ENCODE peak calls at places on chromosome 4, in seven cellular contexts. L is sigmoid colon; O is Caco-2; E is CD8-positive, alpha-beta T cell; N is psoas muscle; V is keratinocyte; H is HepG2. C is an unnamed sample. For H3K27me3, the result is how much of the 10 kb centered on the place peaks cover.

GRCh38 chr4:87654487-87655044 is 4.5 kb downstream of the DMP1 start:
- DNase-seq in L (no peak), O (no peak), E (no peak), N (no peak), V (no peak), H (no peak), C (no peak)

GRCh38 chr4:161320377-161320776 is 843.4 kb downstream of the FSTL5 start:
- DNase-seq in L (no peak), O (peak), E (no peak), N (no peak), V (no peak), H (peak), C (peak)

GRCh38 chr4:33071552-33071951 is 2351.4 kb downstream of the PCDH7 start:
- DNase-seq in L (no peak), O (no peak), E (no peak), N (no peak), V (no peak), H (no peak), C (no peak)

GRCh38 chr4:103099691-103100392 is at the start of gene BDH2:
- DNase-seq in L (peak), O (peak), E (peak), N (no peak), V (peak), H (peak), C (peak)

GRCh38 chr4:31016322-31017061 is 296.3 kb downstream of the PCDH7 start:
- DNase-seq in L (no peak), O (no peak), E (no peak), N (no peak), V (no peak), H (no peak), C (no peak)

GRCh38 chr4:16684083-16684482 is 214.4 kb downstream of the LDB2 start:
- DNase-seq in L (no peak), O (no peak), E (no peak), N (no peak), V (no peak), H (no peak), C (no peak)

GRCh38 chr4:143241892-143242291 is 57.2 kb downstream of the USP38 start:
- DNase-seq in L (no peak), O (no peak), E (no peak), N (no peak), V (no peak), H (peak), C (no peak)

GRCh38 chr4:176238819-176239218 is 30.2 kb downstream of the ASB5 start:
- DNase-seq in L (no peak), O (no peak), E (no peak), N (no peak), V (no peak), H (no peak), C (no peak)

GRCh38 chr4:174714393-174715211 is 114.4 kb downstream of the GLRA3 start:
- DNase-seq in L (peak), O (peak), E (no peak), N (no peak), V (peak), H (peak), C (no peak)

GRCh38 chr4:153497091-153497531 is 31.0 kb downstream of the TMEM131L start:
- DNase-seq in L (no peak), O (no peak), E (peak), N (no peak), V (no peak), H (peak), C (no peak)

GRCh38 chr4:15882675-15883086 is 55.9 kb downstream of the FGFBP1 start:
- DNase-seq in L (peak), O (peak), E (peak), N (no peak), V (peak), H (peak), C (no peak)

GRCh38 chr4:180669637-180670036 is 1573.6 kb upstream of the TENM3 start:
- DNase-seq in L (no peak), O (no peak), E (no peak), N (no peak), V (no peak), H (no peak), C (no peak)

GRCh38 chr4:68367835-68368234 is 17.9 kb upstream of the YTHDC1 start:
- DNase-seq in L (no peak), O (peak), E (no peak), N (no peak), V (no peak), H (no peak), C (no peak)

GRCh38 chr4:156614536-156614935 is 357.1 kb downstream of the PDGFC start:
- DNase-seq in L (no peak), O (no peak), E (no peak), N (no peak), V (no peak), H (no peak), C (no peak)

GRCh38 chr4:173289351-173289725 is 44.8 kb downstream of the HMGB2 start:
- DNase-seq in L (no peak), O (peak), E (no peak), N (no peak), V (no peak), H (no peak), C (no peak)

GRCh38 chr4:88803600-88804096 is 106.0 kb upstream of the NAP1L5 start:
- DNase-seq in L (peak), O (no peak), E (no peak), N (no peak), V (no peak), H (no peak), C (peak)

DNA sequence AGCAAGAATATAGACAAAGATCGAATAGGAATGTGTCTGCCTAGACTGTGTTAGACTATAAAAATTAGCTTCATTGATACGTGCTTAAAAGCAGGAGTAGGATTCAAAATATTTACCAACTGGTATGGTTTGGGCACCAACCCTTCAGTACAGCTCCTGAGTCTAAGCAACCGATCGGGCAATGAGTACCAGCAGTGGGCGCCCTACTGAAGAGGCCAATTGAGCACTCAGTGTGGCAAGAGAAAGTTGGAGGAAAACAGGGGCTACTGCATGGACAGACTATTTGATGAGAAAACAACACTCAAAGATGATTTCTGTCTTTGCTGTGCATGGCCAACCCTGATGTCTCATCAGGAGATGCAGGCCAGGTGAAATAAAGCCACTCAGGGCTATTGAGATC is 176.0 kb upstream of the NWD2 start:
- DNase-seq in L (no peak), O (peak), E (no peak), N (no peak), V (no peak), H (peak), C (no peak)
- TF ChIP-seq CTCF in L (no peak), O (peak), E (no peak), N (no peak), V (peak), H (peak), C (peak)

GRCh38 chr4:133839326-133839725 is 362.3 kb downstream of the PABPC4L start:
- DNase-seq in L (no peak), O (no peak), E (no peak), N (no peak), V (no peak), H (no peak), C (no peak)
- H3K27me3 ChIP-seq in L (under half), O (under half), E (under half), N (under half), V (under half), H (under half), C (under half)

DNA sequence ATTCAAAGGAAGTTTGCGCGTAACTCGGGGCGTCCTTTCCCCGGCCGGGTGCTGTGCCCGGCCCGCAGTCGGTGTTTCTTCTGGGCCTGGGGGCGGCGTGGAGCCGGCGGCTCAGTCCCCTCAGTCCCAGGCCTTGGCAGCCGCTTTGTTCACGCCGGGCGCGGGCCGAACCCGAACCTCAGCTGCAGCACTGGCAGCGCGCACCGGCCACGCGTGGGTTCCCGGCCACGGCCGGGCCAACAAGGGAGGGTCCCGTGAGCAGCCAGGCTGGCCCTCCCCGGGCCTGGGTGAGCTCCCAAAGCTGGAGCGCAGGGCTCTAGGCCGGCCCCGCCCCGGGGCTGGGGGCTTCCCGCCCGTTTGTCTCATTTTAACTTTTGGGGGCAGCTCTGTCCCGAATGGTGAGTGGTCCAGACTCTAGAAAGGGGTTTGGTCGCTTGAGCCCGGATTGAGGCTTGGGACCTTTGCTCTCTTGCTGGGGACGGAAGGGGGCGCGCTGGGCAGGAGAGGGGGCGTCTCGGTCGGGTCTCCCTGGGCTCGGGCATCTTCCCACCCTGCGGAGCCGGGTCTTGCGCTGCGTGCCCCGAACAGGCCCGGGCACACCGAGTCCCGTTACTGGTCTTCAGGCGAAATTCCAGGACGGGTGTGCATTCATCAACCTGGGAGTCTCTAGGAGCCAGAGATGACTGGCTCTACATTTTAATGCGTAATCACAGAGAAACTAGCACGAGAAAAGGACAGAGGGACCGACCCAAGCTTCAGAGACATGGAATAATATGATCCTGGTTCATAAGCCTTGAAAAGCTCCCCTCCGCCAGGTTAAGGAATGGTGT is 177.1 kb downstream of the CBR4 start:
- DNase-seq in L (peak), O (no peak), E (no peak), N (peak), V (no peak), H (no peak), C (no peak)
- H3K4me3 ChIP-seq in L (peak), O (peak), E (peak), N (peak), V (peak), H (peak), C (peak)

GRCh38 chr4:84578540-84579409 is 4.2 kb upstream of the CDS1 start:
- DNase-seq in L (no peak), O (peak), E (no peak), N (no peak), V (no peak), H (peak), C (no peak)
- TF ChIP-seq CTCF in L (peak), O (peak), E (peak), N (no peak), V (peak), H (peak), C (peak)

GRCh38 chr4:8876982-8877779 is 5.5 kb upstream of the HMX1 start:
- DNase-seq in L (no peak), O (no peak), E (no peak), N (no peak), V (no peak), H (no peak), C (no peak)
- H3K27me3 ChIP-seq in L (under half), O (under half), E (under half), N (half or more), V (half or more), H (under half), C (under half)

C was measured in GM06990.